ENCODE peak calls at places on chromosomes 3 and 15, in six cellular contexts. M, S, U, Q, V and P are unnamed samples.

GRCh38 chr15:30036304-30036703 is 46.5 kb upstream of the GOLGA8J start:
- DNase-seq in M (no peak), S (no peak), U (no peak), Q (no peak), V (no peak), P (peak; percentile 11)

GRCh38 chr15:58632789-58633188 is 116.7 kb downstream of the ADAM10 start:
- DNase-seq in M (no peak), S (no peak), U (no peak), Q (no peak), V (no peak), P (no peak)

GRCh38 chr3:151560750-151561149 is 99.9 kb upstream of the IGSF10 start:
- DNase-seq in M (no peak), S (no peak), U (no peak), Q (no peak), V (no peak), P (no peak)

GRCh38 chr15:67080118-67080899 is 14.9 kb downstream of the SMAD3 start:
- DNase-seq in M (no peak), S (no peak), U (peak; percentile 56), Q (peak; percentile 73), V (peak; percentile 77), P (no peak)

GRCh38 chr3:192275741-192276355 is 451.5 kb downstream of the FGF12 start:
- DNase-seq in M (no peak), S (no peak), U (no peak), Q (no peak), V (no peak), P (no peak)

GRCh38 chr3:46110701-46111493 is 83.6 kb upstream of the XCR1 start:
- DNase-seq in M (no peak), S (no peak), U (no peak), Q (no peak), V (peak; percentile 70), P (peak; percentile 19)

GRCh38 chr3:20809356-20809755 is 623.4 kb upstream of the SGO1 start:
- DNase-seq in M (no peak), S (no peak), U (no peak), Q (no peak), V (no peak), P (no peak)

GRCh38 chr3:126872701-126873100 is 110.2 kb upstream of the PLXNA1 start:
- DNase-seq in M (no peak), S (no peak), U (no peak), Q (no peak), V (no peak), P (no peak)

GRCh38 chr3:77066829-77067228 is 26.9 kb downstream of the ROBO2 start:
- DNase-seq in M (no peak), S (no peak), U (no peak), Q (no peak), V (no peak), P (no peak)

GRCh38 chr15:59616390-59616789 is 4.8 kb downstream of the GCNT3 start:
- DNase-seq in M (no peak), S (no peak), U (no peak), Q (no peak), V (no peak), P (peak; percentile 13)

GRCh38 chr3:58962040-58962651 is 87.7 kb downstream of the CFAP20DC start:
- DNase-seq in M (no peak), S (no peak), U (no peak), Q (no peak), V (no peak), P (no peak)

GRCh38 chr15:78049691-78050440 is 27.6 kb downstream of the TBC1D2B start:
- DNase-seq in M (no peak), S (no peak), U (no peak), Q (no peak), V (no peak), P (no peak)

GRCh38 chr3:8579101-8579500 is 65.5 kb downstream of the SSUH2 start:
- DNase-seq in M (no peak), S (no peak), U (no peak), Q (no peak), V (no peak), P (no peak)

GRCh38 chr15:65172531-65172930 is 12.6 kb downstream of the CLPX start:
- DNase-seq in M (no peak), S (no peak), U (no peak), Q (no peak), V (no peak), P (no peak)
- H3K36me3 ChIP-seq in M (peaks cover 48% of the 10 kb centered on the region), S (peaks cover 11% of the 10 kb centered on the region), U (peaks cover 4% of the 10 kb centered on the region), Q (no peaks in the 10 kb centered on the region), V (no peaks in the 10 kb centered on the region), P (peaks cover 28% of the 10 kb centered on the region)

DNA sequence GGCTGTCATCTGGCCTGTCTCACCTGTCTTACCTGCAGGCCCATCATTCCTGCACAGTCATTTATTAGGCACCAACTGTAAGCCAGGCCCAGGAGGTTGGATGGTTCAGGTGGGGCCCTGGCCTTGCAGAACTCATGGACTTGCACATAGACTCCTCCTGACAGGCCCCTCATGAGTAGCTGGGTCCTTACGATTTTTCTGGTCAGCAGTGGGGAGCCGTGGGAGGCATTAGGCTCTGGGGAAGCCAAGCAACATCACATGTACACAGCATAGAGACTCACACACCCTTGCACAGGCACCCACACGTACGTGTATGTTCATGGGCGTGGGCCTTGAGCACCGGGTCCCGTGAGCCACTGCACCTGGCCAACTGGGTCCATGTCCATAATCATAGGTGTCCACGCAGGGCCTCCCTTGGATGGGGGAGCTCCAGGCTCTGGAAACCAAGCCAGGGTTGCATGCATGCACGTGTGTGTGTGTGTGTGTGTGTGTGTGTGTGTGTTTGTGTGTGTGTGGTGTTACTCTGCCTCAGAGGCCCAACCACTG is 20.3 kb downstream of the CISH start:
- DNase-seq in M (no peak), S (no peak), U (no peak), Q (no peak), V (peak; percentile 54), P (no peak)
- H3K27ac ChIP-seq in M (no peak overlapping the region), S (no peak overlapping the region), U (peak overlapping the region; percentile 79), Q (no peak overlapping the region), V (no peak overlapping the region), P (no peak overlapping the region)

GRCh38 chr3:38131621-38132369 is 5.1 kb downstream of the ACAA1 start:
- DNase-seq in M (peak; percentile 59), S (peak; percentile 60), U (no peak), Q (no peak), V (peak; percentile 60), P (peak; percentile 90)
- H3K36me3 ChIP-seq in M (peaks cover 32% of the 10 kb centered on the region), S (peaks cover 73% of the 10 kb centered on the region), U (peaks cover 26% of the 10 kb centered on the region), Q (no peaks in the 10 kb centered on the region), V (no peaks in the 10 kb centered on the region), P (peaks cover 28% of the 10 kb centered on the region)

GRCh38 chr15:89587955-89588354 is 12.7 kb downstream of the TICRR start:
- DNase-seq in M (no peak), S (no peak), U (no peak), Q (no peak), V (no peak), P (no peak)
- H3K27ac ChIP-seq in M (no peak overlapping the region), S (peak overlapping the region; percentile 14), U (no peak overlapping the region), Q (no peak overlapping the region), V (no peak overlapping the region), P (no peak overlapping the region)

GRCh38 chr3:69181592-69182211 is 59.3 kb upstream of the LMOD3 start:
- DNase-seq in M (no peak), S (no peak), U (no peak), Q (no peak), V (no peak), P (no peak)
- H3K36me3 ChIP-seq in M (peaks cover 80% of the 10 kb centered on the region), S (no peaks in the 10 kb centered on the region), U (peaks cover 13% of the 10 kb centered on the region), Q (no peaks in the 10 kb centered on the region), V (no peaks in the 10 kb centered on the region), P (no peaks in the 10 kb centered on the region)

GRCh38 chr3:141368062-141368924 is at the start of gene ZBTB38:
- DNase-seq in M (peak; percentile 65), S (peak; percentile 16), U (peak; percentile 79), Q (peak; percentile 87), V (peak; percentile 95), P (peak; percentile 87)
- H3K27ac ChIP-seq in M (peak within 1 kb of the TSS; percentile 55), S (peak within 1 kb of the TSS; percentile 99), U (peak within 1 kb of the TSS; percentile 88), Q (peak within 1 kb of the TSS; percentile 87), V (peak within 1 kb of the TSS; percentile 95), P (peak within 1 kb of the TSS; percentile 70)

GRCh38 chr3:129261850-129262249 is 12.4 kb downstream of the COPG1 start:
- DNase-seq in M (no peak), S (no peak), U (no peak), Q (no peak), V (no peak), P (no peak)

GRCh38 chr3:129263161-129263910 is 13.9 kb downstream of the COPG1 start:
- DNase-seq in M (no peak), S (no peak), U (no peak), Q (no peak), V (no peak), P (no peak)

GRCh38 chr3:129257609-129258008 is 8.2 kb downstream of the COPG1 start:
- DNase-seq in M (no peak), S (no peak), U (no peak), Q (no peak), V (no peak), P (no peak)

GRCh38 chr3:129259612-129260477 is 10.4 kb downstream of the COPG1 start:
- DNase-seq in M (no peak), S (no peak), U (no peak), Q (no peak), V (no peak), P (no peak)

DNA sequence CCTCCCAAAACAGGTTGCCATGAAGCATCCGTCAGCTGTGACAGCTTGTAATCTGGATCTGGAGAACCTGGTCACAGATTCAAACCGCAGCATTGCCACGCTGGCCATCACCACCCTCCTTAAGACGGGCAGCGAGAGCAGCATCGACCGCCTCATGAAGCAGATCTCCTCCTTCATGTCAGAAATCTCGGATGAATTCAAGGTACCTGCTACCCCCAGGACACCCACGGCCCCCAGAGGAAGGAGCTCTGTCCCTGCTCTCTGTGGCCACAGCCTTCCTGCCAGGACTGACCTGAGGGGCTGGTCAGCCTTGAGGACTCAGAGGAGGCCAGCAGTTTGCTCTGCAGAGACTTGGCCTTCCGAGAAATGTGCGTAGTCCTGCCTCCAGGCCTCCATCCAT is 11.2 kb downstream of the COPG1 start:
- DNase-seq in M (no peak), S (no peak), U (no peak), Q (no peak), V (no peak), P (no peak)
- H3K36me3 ChIP-seq in M (peaks cover 70% of the 10 kb centered on the region), S (peaks cover 69% of the 10 kb centered on the region), U (peaks cover 74% of the 10 kb centered on the region), Q (no peaks in the 10 kb centered on the region), V (peaks cover 11% of the 10 kb centered on the region), P (peaks cover 43% of the 10 kb centered on the region)